ENCODE peak calls at places on chromosome 20, in six cellular contexts. Y is GM23338, O is OCI-LY7, P is SK-N-SH, J is PC-3, L is GM23248. T is an unnamed sample.

GRCh38 chr20:602357-602970 is 7.6 kb downstream of the TCF15 start:
- DNase-seq in Y (no peak), O (no peak), P (no peak), J (no peak), L (no peak), T (no peak)

GRCh38 chr20:45934046-45934586 is 367 bp upstream of the PCIF1 start:
- DNase-seq in Y (peak), O (peak), P (peak), J (peak), L (peak), T (peak)

GRCh38 chr20:63577317-63577894 is 3.4 kb upstream of the HELZ2 start:
- DNase-seq in Y (no peak), O (no peak), P (peak), J (no peak), L (no peak), T (no peak)

GRCh38 chr20:16419138-16419715 is 154.0 kb downstream of the KIF16B start:
- DNase-seq in Y (no peak), O (no peak), P (no peak), J (peak), L (no peak), T (no peak)

GRCh38 chr20:50191566-50192363 is 1.1 kb downstream of the CEBPB start:
- DNase-seq in Y (peak), O (peak), P (peak), J (peak), L (peak), T (peak)

GRCh38 chr20:48455606-48456360 is 372.0 kb downstream of the PREX1 start:
- DNase-seq in Y (no peak), O (no peak), P (no peak), J (no peak), L (no peak), T (no peak)

GRCh38 chr20:33945391-33946079 is 48.2 kb upstream of the RALY start:
- DNase-seq in Y (no peak), O (no peak), P (no peak), J (peak), L (peak), T (no peak)

GRCh38 chr20:61435823-61436220 is 183.8 kb downstream of the CDH4 start:
- DNase-seq in Y (no peak), O (no peak), P (no peak), J (no peak), L (no peak), T (no peak)

GRCh38 chr20:10115021-10115420 is 80.2 kb downstream of the ANKEF1 start:
- DNase-seq in Y (no peak), O (no peak), P (no peak), J (peak), L (peak), T (no peak)

GRCh38 chr20:34709836-34710567 is 5.9 kb downstream of the TP53INP2 start:
- DNase-seq in Y (peak), O (no peak), P (peak), J (peak), L (peak), T (peak)

GRCh38 chr20:64179805-64180204 is 15.6 kb downstream of the MYT1 start:
- DNase-seq in Y (no peak), O (no peak), P (no peak), J (no peak), L (no peak), T (no peak)

DNA sequence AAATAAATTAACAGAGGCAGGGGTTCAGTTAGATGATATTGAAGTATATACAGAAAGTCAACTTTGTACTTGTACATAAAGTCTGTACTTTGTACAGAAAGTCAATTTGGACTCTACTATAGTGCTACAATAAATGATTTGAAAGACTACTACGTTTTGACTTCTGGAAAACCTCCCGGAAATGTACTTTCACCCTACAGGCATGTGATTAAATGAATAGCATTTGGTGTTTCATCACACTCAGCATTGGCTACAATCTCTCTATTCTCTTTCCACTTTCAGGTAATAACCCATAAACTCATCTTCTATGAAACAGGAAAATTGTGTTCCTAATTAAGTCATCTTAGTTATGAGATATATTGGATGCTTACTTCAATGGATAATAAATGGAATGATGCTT is 25.6 kb upstream of the MC3R start:
- DNase-seq in Y (no peak), O (no peak), P (no peak), J (no peak), L (peak), T (no peak)
- TF ChIP-seq EZH2phosphoT487 in Y (no peak), O (no peak), P (no peak), J (no peak), L (no peak), T (no peak)

DNA sequence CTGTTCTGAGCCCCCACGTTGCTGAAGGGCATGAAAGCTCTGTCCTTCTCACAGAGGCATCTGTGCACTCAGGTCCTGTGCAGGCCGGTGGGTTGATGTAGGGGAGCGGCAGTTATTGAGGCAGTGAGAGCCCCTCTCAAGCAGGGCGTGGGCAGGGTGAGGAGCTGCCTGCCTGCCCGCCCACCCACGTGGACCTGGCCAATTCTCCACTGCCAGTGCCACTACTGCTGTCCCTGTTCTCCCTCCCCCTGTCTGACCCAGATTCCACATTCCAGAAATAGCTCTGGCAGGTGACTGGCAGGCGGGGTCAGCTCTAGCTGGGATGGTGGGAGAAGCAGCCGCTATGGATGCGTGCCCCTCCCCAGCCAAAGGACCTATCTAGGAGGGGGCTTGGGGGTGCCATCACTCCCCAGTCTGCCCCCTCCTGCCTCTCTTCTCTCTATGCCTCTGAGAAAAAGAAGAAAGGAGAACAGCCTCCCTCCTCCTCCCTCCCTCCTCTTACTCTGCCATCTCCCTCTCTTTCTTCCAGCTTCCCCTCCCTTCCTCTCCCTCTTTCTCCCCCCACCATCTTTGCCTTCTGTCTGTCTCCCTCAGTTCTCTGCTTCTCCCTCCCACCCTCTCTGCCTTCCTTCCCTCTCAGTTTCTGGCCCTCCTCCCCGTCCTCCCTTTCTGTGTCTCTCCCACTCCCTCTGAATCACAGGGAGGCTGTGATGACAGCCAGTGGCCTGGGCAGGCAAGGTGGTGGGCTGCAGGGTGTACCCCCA is 86.5 kb upstream of the MYL9 start:
- DNase-seq in Y (peak), O (no peak), P (no peak), J (peak), L (peak), T (no peak)
- H2AFZ ChIP-seq in Y (peak), O (no peak), P (no peak), J (no peak), L (peak), T (no peak)

GRCh38 chr20:22775671-22776139 is 191.3 kb upstream of the FOXA2 start:
- DNase-seq in Y (no peak), O (no peak), P (no peak), J (peak), L (peak), T (no peak)

GRCh38 chr20:22773326-22773725 is 189.0 kb upstream of the FOXA2 start:
- DNase-seq in Y (no peak), O (no peak), P (no peak), J (peak), L (no peak), T (no peak)

GRCh38 chr20:22771706-22772105 is 187.3 kb upstream of the FOXA2 start:
- DNase-seq in Y (no peak), O (no peak), P (no peak), J (peak), L (no peak), T (no peak)

GRCh38 chr20:22776369-22776768 is 192.0 kb upstream of the FOXA2 start:
- DNase-seq in Y (no peak), O (no peak), P (no peak), J (no peak), L (peak), T (no peak)

DNA sequence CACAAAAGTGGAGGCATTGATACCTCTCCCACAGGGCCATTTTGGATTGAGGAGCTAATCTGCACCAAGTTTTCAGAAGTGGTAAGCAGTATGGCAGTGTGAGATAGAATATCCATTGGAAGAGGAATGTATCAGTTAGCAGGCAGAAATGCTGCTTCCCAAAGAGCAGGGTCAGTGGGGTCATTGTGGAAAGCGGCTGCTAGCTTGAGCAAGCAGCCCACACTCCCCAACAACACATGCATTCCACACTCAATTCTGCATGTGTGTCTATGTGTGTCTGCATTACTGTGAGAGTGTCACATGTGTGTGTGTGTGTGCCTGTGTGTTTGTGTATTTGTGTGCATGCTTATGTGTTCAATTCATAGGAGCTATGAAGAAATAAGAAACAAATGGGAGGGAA is 190.9 kb upstream of the FOXA2 start:
- DNase-seq in Y (no peak), O (no peak), P (no peak), J (no peak), L (no peak), T (no peak)
- TF ChIP-seq EZH2phosphoT487 in Y (no peak), O (no peak), P (no peak), J (no peak), L (no peak), T (no peak)

DNA sequence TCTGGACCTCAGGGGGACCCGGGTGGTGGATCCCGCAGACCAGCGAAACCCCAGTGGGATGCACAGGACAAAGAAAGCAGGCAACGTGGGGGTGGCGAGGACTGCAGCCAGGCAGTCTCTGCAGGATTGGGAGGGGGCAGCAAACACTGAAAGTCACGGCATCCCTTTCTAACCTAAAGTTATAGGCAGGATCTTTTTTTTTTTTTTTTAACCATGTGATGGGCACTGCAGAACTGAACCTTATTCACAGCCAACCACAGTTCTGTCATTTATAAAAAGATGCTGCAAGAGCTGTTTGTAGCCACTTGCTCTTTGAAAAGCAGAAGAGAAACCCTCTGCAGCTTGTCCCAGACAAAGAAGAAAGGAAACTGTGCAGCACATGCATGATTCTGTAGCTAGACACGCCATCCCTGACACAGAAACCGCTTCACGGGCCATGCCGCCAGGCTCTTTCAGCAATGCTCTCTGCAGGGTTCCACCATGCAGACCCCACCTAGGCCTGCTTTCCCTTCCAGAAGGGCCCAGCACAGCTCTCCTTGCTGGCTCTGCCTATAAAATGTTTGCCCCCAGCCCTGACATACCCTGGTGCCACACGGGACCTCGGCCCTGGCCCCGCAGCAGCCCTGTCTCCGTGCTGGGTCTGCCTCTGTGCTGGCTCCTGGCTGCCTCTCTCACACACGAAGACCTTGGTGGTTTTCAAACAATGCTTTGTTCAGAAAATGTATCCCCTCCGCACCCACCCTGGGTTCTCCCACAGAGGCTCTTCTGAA is 70.8 kb downstream of the PYGB start:
- DNase-seq in Y (no peak), O (peak), P (no peak), J (no peak), L (no peak), T (peak)
- H2AFZ ChIP-seq in Y (no peak), O (peak), P (no peak), J (no peak), L (no peak), T (no peak)

GRCh38 chr20:53907968-53908751 is 162.2 kb downstream of the BCAS1 start:
- DNase-seq in Y (no peak), O (peak), P (no peak), J (no peak), L (no peak), T (no peak)

GRCh38 chr20:53914861-53915458 is 155.4 kb downstream of the BCAS1 start:
- DNase-seq in Y (peak), O (peak), P (peak), J (no peak), L (no peak), T (no peak)

GRCh38 chr20:53910312-53911002 is 159.9 kb downstream of the BCAS1 start:
- DNase-seq in Y (no peak), O (no peak), P (no peak), J (no peak), L (no peak), T (no peak)

GRCh38 chr20:53914091-53914860 is 156.1 kb downstream of the BCAS1 start:
- DNase-seq in Y (no peak), O (no peak), P (no peak), J (peak), L (peak), T (no peak)

GRCh38 chr20:53911301-53911700 is 159.1 kb downstream of the BCAS1 start:
- DNase-seq in Y (no peak), O (no peak), P (no peak), J (no peak), L (no peak), T (no peak)
- TF ChIP-seq EZH2phosphoT487 in Y (no peak), O (no peak), P (no peak), J (no peak), L (no peak), T (no peak)

DNA sequence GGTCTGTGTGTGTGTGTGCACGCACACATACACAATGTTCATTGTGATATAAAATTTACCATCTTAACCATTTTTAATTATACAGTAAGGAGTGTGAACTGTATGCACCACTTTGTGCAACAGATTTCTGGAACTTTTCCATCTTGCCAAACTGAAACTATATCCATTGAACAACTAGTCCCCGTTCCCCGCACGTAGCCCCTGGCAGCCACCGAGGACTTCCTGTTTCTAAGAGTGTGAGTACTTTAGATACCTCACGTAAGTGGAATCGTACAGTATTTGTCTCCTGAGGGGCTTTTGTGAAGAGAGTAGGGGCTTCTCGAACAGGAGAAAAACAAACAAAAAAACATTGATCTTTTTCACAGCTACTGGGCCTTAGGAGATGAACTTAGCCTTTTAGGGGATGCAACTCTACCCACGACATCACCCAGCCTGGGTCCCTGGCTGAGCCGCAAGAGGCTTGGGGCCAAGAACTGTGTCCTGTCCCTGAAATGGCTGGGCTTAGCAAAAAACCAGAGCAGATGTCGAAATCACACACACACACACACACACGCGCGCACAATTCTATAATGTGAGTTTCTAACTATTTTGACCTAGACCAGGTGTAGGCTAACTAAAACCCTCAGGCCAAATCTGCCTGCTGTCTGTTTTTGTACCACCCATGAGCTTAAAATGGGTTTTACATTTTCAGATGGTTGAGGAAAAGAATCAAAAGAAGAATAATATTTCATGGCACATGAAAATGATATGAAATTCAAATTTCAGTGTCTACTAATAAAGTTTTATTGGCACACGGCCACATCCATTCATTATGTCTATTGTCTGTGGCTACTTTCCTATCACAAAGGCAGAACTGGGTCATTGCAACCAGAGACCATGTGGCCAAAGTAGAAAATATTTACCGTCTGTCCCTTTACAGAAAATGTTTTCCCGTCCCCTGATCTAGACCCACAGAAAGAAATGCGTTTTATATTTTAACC is 144.2 kb downstream of the EYA2 start:
- DNase-seq in Y (no peak), O (no peak), P (no peak), J (no peak), L (peak), T (no peak)
- H2AFZ ChIP-seq in Y (no peak), O (no peak), P (no peak), J (peak), L (peak), T (no peak)

GRCh38 chr20:43559588-43559987 is 761 bp downstream of the SGK2 start:
- DNase-seq in Y (no peak), O (no peak), P (no peak), J (no peak), L (no peak), T (no peak)
- TF ChIP-seq EZH2phosphoT487 in Y (no peak), O (no peak), P (no peak), J (no peak), L (no peak), T (no peak)